ENCODE peak calls at places on chromosome 3, in ten cellular contexts. U is stimulated activated CD8-positive, alpha-beta memory T cell treated with anti-CD3 and anti-CD28 coated beads, Interleukin-7, amount 100 ng/mL, for 1 hour; V is cardiac muscle cell; Y is dermis blood vessel endothelial cell; N is lung microvascular endothelial cell; A is K562; G is RKO; O is stomach; H is mammary epithelial cell; X is activated CD4-positive, alpha-beta T cell treated with anti-CD3 and anti-CD28 coated beads, Interleukin-2, amount 50 U/mL, for 24 hours. F is an unnamed sample.

GRCh38 chr3:165830746-165831145 is 6.5 kb downstream of the BCHE start:
- DNase-seq in U (no peak), V (no peak), Y (no peak), N (no peak), A (no peak), G (no peak), O (no peak), H (no peak), X (no peak), F (no peak)

GRCh38 chr3:14122301-14122700 is 2.4 kb downstream of the CHCHD4 start:
- DNase-seq in U (no peak), V (no peak), Y (no peak), N (no peak), A (no peak), G (no peak), O (no peak), H (peak), X (no peak), F (no peak)

GRCh38 chr3:14492948-14493881 is 46.9 kb downstream of the GRIP2 start:
- DNase-seq in U (no peak), V (no peak), Y (no peak), N (no peak), A (no peak), G (no peak), O (no peak), H (no peak), X (no peak), F (no peak)

GRCh38 chr3:58048301-58048700 is 40.1 kb downstream of the FLNB start:
- DNase-seq in U (no peak), V (no peak), Y (peak), N (peak), A (no peak), G (no peak), O (no peak), H (no peak), X (no peak), F (no peak)

GRCh38 chr3:126613481-126614187 is 41.3 kb downstream of the TXNRD3 start:
- DNase-seq in U (no peak), V (peak), Y (no peak), N (no peak), A (no peak), G (peak), O (no peak), H (no peak), X (no peak), F (no peak)

GRCh38 chr3:185649414-185649813 is 63.3 kb downstream of the SENP2 start:
- DNase-seq in U (no peak), V (peak), Y (no peak), N (peak), A (no peak), G (no peak), O (no peak), H (no peak), X (no peak), F (no peak)

GRCh38 chr3:149670742-149671492 is 13.1 kb upstream of the WWTR1 start:
- DNase-seq in U (no peak), V (no peak), Y (no peak), N (no peak), A (no peak), G (no peak), O (no peak), H (no peak), X (no peak), F (no peak)

GRCh38 chr3:38564631-38565338 is 68.6 kb downstream of the EXOG start:
- DNase-seq in U (no peak), V (no peak), Y (no peak), N (no peak), A (no peak), G (no peak), O (no peak), H (no peak), X (no peak), F (no peak)

GRCh38 chr3:115937054-115937453 is 313.7 kb downstream of the GAP43 start:
- DNase-seq in U (no peak), V (no peak), Y (no peak), N (no peak), A (no peak), G (peak), O (no peak), H (no peak), X (no peak), F (no peak)

GRCh38 chr3:49602877-49603411 is 48.7 kb downstream of the BSN start:
- DNase-seq in U (peak), V (no peak), Y (peak), N (peak), A (no peak), G (no peak), O (peak), H (peak), X (peak), F (no peak)

GRCh38 chr3:128280466-128281455 is 127.5 kb downstream of the EEFSEC start:
- DNase-seq in U (no peak), V (no peak), Y (no peak), N (no peak), A (no peak), G (no peak), O (no peak), H (no peak), X (no peak), F (no peak)

GRCh38 chr3:149489060-149489690 is 14.7 kb downstream of the TM4SF4 start:
- DNase-seq in U (no peak), V (peak), Y (peak), N (peak), A (peak), G (peak), O (no peak), H (no peak), X (no peak), F (no peak)

GRCh38 chr3:75218577-75218976 is 445.6 kb upstream of the FRG2C start:
- DNase-seq in U (no peak), V (no peak), Y (no peak), N (no peak), A (no peak), G (no peak), O (no peak), H (no peak), X (no peak), F (no peak)

GRCh38 chr3:1275495-1275894 is 182.7 kb downstream of the CNTN6 start:
- DNase-seq in U (no peak), V (no peak), Y (no peak), N (no peak), A (no peak), G (peak), O (no peak), H (no peak), X (no peak), F (no peak)

GRCh38 chr3:13496879-13497278 is 16.8 kb downstream of the HDAC11 start:
- DNase-seq in U (no peak), V (no peak), Y (no peak), N (no peak), A (no peak), G (no peak), O (no peak), H (no peak), X (no peak), F (no peak)

GRCh38 chr3:27844052-27844675 is 122.0 kb upstream of the EOMES start:
- DNase-seq in U (no peak), V (no peak), Y (no peak), N (no peak), A (no peak), G (no peak), O (no peak), H (no peak), X (no peak), F (no peak)

GRCh38 chr3:185733980-185734724 is 90.7 kb downstream of the IGF2BP2 start:
- DNase-seq in U (no peak), V (peak), Y (peak), N (peak), A (peak), G (peak), O (peak), H (peak), X (no peak), F (peak)

GRCh38 chr3:136883967-136884720 is 22.1 kb downstream of the NCK1 start:
- DNase-seq in U (no peak), V (no peak), Y (no peak), N (no peak), A (no peak), G (no peak), O (no peak), H (no peak), X (no peak), F (no peak)

GRCh38 chr3:130900959-130901358 is 7.1 kb downstream of the ATP2C1 start:
- DNase-seq in U (no peak), V (no peak), Y (no peak), N (no peak), A (no peak), G (no peak), O (no peak), H (no peak), X (no peak), F (no peak)

GRCh38 chr3:186283096-186283495 is 78.9 kb downstream of the DGKG start:
- DNase-seq in U (no peak), V (no peak), Y (no peak), N (peak), A (no peak), G (no peak), O (no peak), H (no peak), X (no peak), F (no peak)

GRCh38 chr3:102229062-102229655 is 205.7 kb upstream of the ZPLD1 start:
- DNase-seq in U (peak), V (peak), Y (peak), N (peak), A (peak), G (peak), O (peak), H (peak), X (peak), F (peak)

GRCh38 chr3:127820221-127820870 is 2.0 kb downstream of the MGLL start:
- DNase-seq in U (no peak), V (peak), Y (peak), N (peak), A (no peak), G (no peak), O (no peak), H (no peak), X (no peak), F (no peak)

GRCh38 chr3:182710557-182711157 is 82.6 kb upstream of the ATP11B start:
- DNase-seq in U (no peak), V (peak), Y (peak), N (peak), A (peak), G (peak), O (no peak), H (peak), X (no peak), F (no peak)

GRCh38 chr3:114758828-114759709 is 388.0 kb downstream of the ZBTB20 start:
- DNase-seq in U (no peak), V (peak), Y (no peak), N (no peak), A (no peak), G (no peak), O (no peak), H (peak), X (no peak), F (no peak)

GRCh38 chr3:24401811-24402185 is 92.9 kb downstream of the THRB start:
- DNase-seq in U (no peak), V (no peak), Y (no peak), N (no peak), A (no peak), G (no peak), O (peak), H (no peak), X (no peak), F (no peak)

GRCh38 chr3:112709929-112710328 is 69.0 kb upstream of the CCDC80 start:
- DNase-seq in U (no peak), V (no peak), Y (no peak), N (no peak), A (no peak), G (no peak), O (no peak), H (no peak), X (no peak), F (no peak)

GRCh38 chr3:67493808-67494207 is 160.6 kb downstream of the SUCLG2 start:
- DNase-seq in U (no peak), V (no peak), Y (no peak), N (no peak), A (no peak), G (no peak), O (no peak), H (no peak), X (no peak), F (no peak)

GRCh38 chr3:186060222-186060621 is 48.7 kb downstream of the ETV5 start:
- DNase-seq in U (no peak), V (no peak), Y (no peak), N (no peak), A (no peak), G (no peak), O (no peak), H (no peak), X (no peak), F (no peak)

GRCh38 chr3:123582315-123582714 is 2.5 kb downstream of the HACD2 start:
- DNase-seq in U (no peak), V (no peak), Y (no peak), N (no peak), A (no peak), G (peak), O (no peak), H (peak), X (no peak), F (no peak)